ENCODE peak calls at places on chromosome 16, in seven cellular contexts. Y, I, S, L, Q, P and D are unnamed samples. For H3K9me3, the result is how much of the 10 kb centered on the place peaks cover.

GRCh38 chr16:19075511-19075910 is 8.1 kb downstream of the COQ7 start:
- DNase-seq in Y (no peak), I (no peak), S (no peak), L (no peak), Q (no peak), P (no peak), D (no peak)

GRCh38 chr16:86952769-86953168 is 364.4 kb downstream of the C16orf95 start:
- DNase-seq in Y (peak), I (no peak), S (no peak), L (no peak), Q (no peak), P (peak), D (no peak)

GRCh38 chr16:53732296-53732929 is 28.5 kb downstream of the FTO start:
- DNase-seq in Y (no peak), I (no peak), S (no peak), L (no peak), Q (no peak), P (no peak), D (peak)

GRCh38 chr16:80689487-80689886 is 114.9 kb downstream of the CDYL2 start:
- DNase-seq in Y (no peak), I (no peak), S (no peak), L (no peak), Q (no peak), P (no peak), D (no peak)

GRCh38 chr16:15782573-15783365 is 74.1 kb downstream of the MYH11 start:
- DNase-seq in Y (no peak), I (no peak), S (no peak), L (no peak), Q (no peak), P (peak), D (no peak)

GRCh38 chr16:4796982-4797804 is 2.0 kb downstream of the SMIM22 start:
- DNase-seq in Y (no peak), I (no peak), S (no peak), L (no peak), Q (no peak), P (no peak), D (no peak)

GRCh38 chr16:1156111-1156982 is 3.4 kb downstream of the CACNA1H start:
- DNase-seq in Y (no peak), I (no peak), S (peak), L (no peak), Q (no peak), P (no peak), D (no peak)

GRCh38 chr16:22317625-22318024 is 20.4 kb downstream of the POLR3E start:
- DNase-seq in Y (no peak), I (no peak), S (no peak), L (no peak), Q (no peak), P (peak), D (no peak)

GRCh38 chr16:31157136-31157535 is 7.3 kb upstream of the PRSS36 start:
- DNase-seq in Y (no peak), I (no peak), S (no peak), L (no peak), Q (no peak), P (no peak), D (no peak)

GRCh38 chr16:69938981-69939820 is 11.9 kb upstream of the CLEC18A start:
- DNase-seq in Y (no peak), I (no peak), S (no peak), L (no peak), Q (no peak), P (no peak), D (no peak)

GRCh38 chr16:68713430-68713829 is 23.7 kb upstream of the CDH1 start:
- DNase-seq in Y (no peak), I (no peak), S (no peak), L (no peak), Q (no peak), P (no peak), D (no peak)

GRCh38 chr16:5036228-5037156 is 2.8 kb upstream of the NAGPA start:
- DNase-seq in Y (peak), I (no peak), S (no peak), L (no peak), Q (no peak), P (peak), D (no peak)

GRCh38 chr16:55037051-55037450 is 106.4 kb downstream of the IRX5 start:
- DNase-seq in Y (no peak), I (no peak), S (no peak), L (no peak), Q (no peak), P (no peak), D (no peak)

GRCh38 chr16:82584553-82585152 is 42.1 kb upstream of the CDH13 start:
- DNase-seq in Y (no peak), I (no peak), S (no peak), L (no peak), Q (no peak), P (no peak), D (no peak)

GRCh38 chr16:53052519-53053501 is at the start of gene CHD9NB:
- DNase-seq in Y (peak), I (no peak), S (peak), L (peak), Q (no peak), P (no peak), D (no peak)

GRCh38 chr16:1920727-1921155 is 2.5 kb upstream of the HS3ST6 start:
- DNase-seq in Y (peak), I (no peak), S (no peak), L (no peak), Q (no peak), P (no peak), D (peak)

GRCh38 chr16:87384162-87384999 is 805 bp upstream of the FBXO31 start:
- DNase-seq in Y (no peak), I (no peak), S (peak), L (no peak), Q (peak), P (peak), D (peak)

GRCh38 chr16:30984669-30985400 is at the start of gene HSD3B7:
- DNase-seq in Y (peak), I (peak), S (peak), L (peak), Q (peak), P (peak), D (peak)

GRCh38 chr16:27389272-27389961 is 12.6 kb upstream of the IL21R start:
- DNase-seq in Y (no peak), I (no peak), S (no peak), L (no peak), Q (no peak), P (no peak), D (no peak)

GRCh38 chr16:54282202-54282922 is 4.2 kb downstream of the IRX3 start:
- DNase-seq in Y (no peak), I (no peak), S (no peak), L (no peak), Q (peak), P (peak), D (peak)

GRCh38 chr16:68782198-68783174 is 45.4 kb downstream of the CDH1 start:
- DNase-seq in Y (no peak), I (no peak), S (no peak), L (no peak), Q (no peak), P (no peak), D (no peak)

GRCh38 chr16:73565263-73565662 is 517.3 kb upstream of the ZFHX3 start:
- DNase-seq in Y (no peak), I (no peak), S (no peak), L (no peak), Q (no peak), P (no peak), D (no peak)

GRCh38 chr16:678858-679807 is 1.1 kb upstream of the STUB1 start:
- DNase-seq in Y (peak), I (no peak), S (peak), L (no peak), Q (peak), P (peak), D (peak)

GRCh38 chr16:52405441-52405840 is 141.5 kb downstream of the TOX3 start:
- DNase-seq in Y (no peak), I (no peak), S (no peak), L (no peak), Q (no peak), P (no peak), D (no peak)

GRCh38 chr16:64437706-64438329 is 684.0 kb downstream of the CDH11 start:
- DNase-seq in Y (peak), I (no peak), S (no peak), L (no peak), Q (no peak), P (no peak), D (no peak)

GRCh38 chr16:64440005-64440404 is 681.9 kb downstream of the CDH11 start:
- DNase-seq in Y (no peak), I (no peak), S (no peak), L (no peak), Q (no peak), P (no peak), D (no peak)

GRCh38 chr16:64440421-64440831 is 681.4 kb downstream of the CDH11 start:
- DNase-seq in Y (peak), I (no peak), S (no peak), L (peak), Q (no peak), P (peak), D (no peak)

DNA sequence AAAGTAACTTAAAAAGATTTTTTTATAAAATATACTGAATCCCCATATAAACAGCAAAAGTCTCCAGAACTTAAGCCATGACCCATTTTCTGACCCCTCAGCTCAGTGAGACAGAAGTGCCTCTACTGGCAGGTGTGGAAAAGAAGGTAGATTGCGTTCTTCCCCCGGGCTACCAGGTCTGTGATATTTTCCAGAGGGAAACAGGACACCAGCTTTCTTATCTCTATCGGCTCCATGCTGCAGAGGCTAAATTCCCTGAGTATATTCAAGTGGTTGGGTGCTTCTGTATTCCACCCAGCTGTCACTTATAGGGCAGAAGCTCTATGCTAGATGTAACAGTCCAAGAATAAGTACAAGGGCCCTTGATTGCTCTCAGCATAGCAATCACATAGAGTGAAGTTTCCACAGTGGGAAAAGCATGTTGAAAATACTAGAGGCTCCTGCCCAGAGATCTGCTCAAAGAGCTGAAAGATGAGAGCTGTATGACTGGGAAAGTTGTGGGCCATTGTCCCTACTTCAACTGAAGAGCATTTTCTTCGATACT is 687.3 kb downstream of the CDH11 start:
- DNase-seq in Y (no peak), I (no peak), S (no peak), L (no peak), Q (no peak), P (no peak), D (no peak)
- H3K9me3 ChIP-seq in Y (under half), I (under half), S (under half), L (under half), Q (under half), P (under half), D (under half)

DNA sequence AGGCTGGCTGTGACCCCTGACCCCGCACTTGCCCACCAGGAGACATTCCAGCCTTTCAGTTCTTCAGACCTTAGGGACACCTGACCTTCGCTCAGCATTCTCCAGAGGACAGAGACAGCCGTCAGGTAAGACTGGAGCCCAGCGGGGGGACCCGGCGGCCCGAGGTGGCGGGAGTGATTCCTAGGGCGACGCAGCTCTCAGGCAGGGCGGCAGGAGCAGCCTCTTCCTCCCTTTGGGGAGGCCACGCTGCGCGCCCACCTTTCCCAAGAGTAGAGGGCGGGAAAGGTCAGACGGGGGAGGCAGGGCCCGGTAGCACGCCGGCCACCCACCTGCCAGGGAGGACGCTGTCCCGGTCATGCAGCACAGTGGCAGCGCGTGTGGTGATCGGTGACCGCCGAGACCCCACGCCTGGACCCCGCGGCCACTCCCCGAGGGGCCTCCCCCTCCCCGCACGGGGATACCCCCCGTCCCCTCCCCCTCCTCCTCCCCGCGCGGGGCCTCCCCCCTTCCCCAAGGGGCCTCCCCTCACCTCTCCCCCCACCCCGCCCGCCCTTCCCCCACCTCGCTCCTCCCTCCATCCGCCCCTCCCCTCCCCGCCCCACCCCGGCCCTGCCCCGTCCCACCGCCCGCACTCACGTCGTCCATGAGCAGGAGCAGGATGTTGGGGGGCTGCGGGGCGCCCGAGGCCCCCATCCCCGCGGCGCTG is 472 bp downstream of the GALNS start:
- DNase-seq in Y (no peak), I (no peak), S (peak), L (no peak), Q (no peak), P (peak), D (no peak)
- H3K27ac ChIP-seq in Y (no peak), I (peak), S (peak), L (no peak), Q (peak), P (no peak), D (peak)

GRCh38 chr16:48590476-48590875 is 19.5 kb downstream of the N4BP1 start:
- DNase-seq in Y (no peak), I (no peak), S (no peak), L (no peak), Q (no peak), P (no peak), D (no peak)
- H3K9me3 ChIP-seq in Y (under half), I (under half), S (under half), L (under half), Q (under half), P (under half), D (under half)

DNA sequence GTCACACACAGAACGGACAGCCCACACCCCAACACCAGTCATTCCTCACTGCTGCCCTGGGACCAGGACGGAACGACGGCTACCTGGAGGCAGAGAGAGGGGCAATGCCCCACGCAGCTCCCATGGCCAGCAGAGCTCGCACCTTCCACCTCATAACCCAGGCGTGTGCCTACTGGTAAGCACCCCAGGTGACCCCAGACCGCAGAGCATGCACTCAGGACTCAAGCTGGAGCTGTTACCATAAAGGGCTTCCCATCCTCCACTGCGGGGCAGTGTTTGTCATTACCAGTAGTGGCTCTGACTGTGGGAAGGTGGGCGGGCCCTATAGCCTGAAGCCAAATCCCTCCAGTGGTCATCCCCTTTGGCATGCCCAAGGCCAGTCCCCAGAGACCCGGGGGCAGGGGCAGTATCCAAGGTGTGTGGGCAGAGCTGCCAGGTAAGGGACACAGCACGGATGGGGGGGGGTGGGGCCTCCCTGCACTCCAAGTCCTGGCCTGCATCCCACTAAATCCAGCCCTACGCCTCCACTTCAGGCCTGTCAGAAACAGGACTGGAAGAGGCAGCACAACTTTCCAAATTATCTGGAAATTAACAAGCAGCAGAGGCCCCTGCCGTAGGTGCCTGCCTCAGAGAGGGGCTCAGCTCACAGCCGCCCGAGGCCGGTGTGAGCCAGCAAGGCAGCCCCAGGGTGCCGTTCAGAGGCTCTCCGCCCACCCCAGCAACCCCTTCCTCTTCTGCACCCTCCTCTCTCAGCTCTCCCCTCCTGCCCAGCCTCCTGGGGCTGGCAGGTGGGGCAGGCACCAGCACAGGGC is 4.8 kb upstream of the BCAR1 start:
- DNase-seq in Y (peak), I (no peak), S (peak), L (no peak), Q (no peak), P (peak), D (peak)
- H3K27ac ChIP-seq in Y (peak), I (peak), S (peak), L (no peak), Q (peak), P (peak), D (peak)

GRCh38 chr16:75151798-75152197 is 3.5 kb downstream of the ZFP1 start:
- DNase-seq in Y (no peak), I (no peak), S (no peak), L (no peak), Q (no peak), P (no peak), D (no peak)
- H3K9me3 ChIP-seq in Y (half or more), I (under half), S (under half), L (under half), Q (under half), P (under half), D (under half)

DNA sequence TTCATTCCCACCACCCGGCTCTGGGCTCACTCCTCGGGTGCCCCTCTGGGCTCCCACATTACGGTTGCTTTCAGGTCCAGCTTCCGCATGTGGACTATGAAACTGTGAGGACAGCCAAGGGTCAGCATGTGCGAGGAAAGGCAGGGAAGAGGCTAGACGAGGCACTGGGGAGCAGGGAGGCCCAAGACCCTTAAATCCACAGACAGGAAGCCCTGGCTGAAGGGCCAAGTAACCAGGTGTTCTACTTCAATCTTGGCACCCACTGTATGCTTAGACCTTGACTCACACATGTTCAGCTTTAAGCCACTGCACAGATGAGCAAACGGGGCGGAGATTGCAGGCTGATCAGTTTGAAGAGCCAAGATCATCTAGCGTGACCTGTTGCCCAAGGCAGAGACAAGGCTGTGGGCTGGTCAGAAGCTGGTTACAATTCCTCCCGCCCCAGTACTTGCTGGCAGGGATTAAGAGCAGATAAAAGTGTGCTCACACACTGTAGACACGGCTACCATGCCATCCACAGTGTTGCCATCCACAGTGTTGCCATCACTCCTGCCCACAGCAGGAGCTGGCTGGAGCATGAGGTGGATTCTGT is at the start of gene CES4A:
- DNase-seq in Y (peak), I (no peak), S (peak), L (peak), Q (no peak), P (no peak), D (no peak)
- H3K27ac ChIP-seq in Y (no peak), I (no peak), S (no peak), L (no peak), Q (no peak), P (no peak), D (no peak)

GRCh38 chr16:10428433-10429168 is 42.7 kb downstream of the ATF7IP2 start:
- DNase-seq in Y (no peak), I (no peak), S (no peak), L (no peak), Q (no peak), P (no peak), D (no peak)
- H3K9me3 ChIP-seq in Y (under half), I (under half), S (under half), L (under half), Q (under half), P (under half), D (under half)

DNA sequence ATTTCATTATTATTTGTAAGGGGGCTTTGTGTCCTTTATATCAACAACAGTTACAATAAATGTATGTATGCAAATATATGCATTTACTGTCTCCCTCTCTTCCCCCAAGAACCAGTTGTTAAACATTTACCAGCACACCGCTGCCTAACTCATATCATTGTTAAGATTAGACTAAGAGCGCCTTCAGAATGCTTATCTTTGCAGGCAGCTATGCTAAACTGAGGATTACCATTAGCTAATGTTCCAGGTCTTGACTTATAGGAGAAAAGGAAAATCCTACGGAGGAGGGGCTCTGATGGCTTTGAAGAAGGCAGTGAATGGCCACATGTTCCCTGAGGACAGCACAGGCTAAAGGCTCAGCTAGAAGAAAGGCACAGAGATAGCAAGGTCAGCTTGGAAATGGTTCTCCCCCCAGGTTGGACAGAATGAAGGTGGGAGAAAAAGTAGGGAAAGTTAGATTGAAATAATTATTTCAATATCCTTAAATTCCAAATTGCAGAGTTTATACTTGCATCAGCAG is 86.8 kb upstream of the MAF start:
- DNase-seq in Y (no peak), I (no peak), S (no peak), L (no peak), Q (no peak), P (no peak), D (no peak)
- H3K27ac ChIP-seq in Y (peak), I (no peak), S (no peak), L (no peak), Q (no peak), P (no peak), D (no peak)